ENCODE peak calls at places on chromosomes 7 and 10, in eight cellular contexts. One of them, this sample, is unnamed.

GRCh38 chr10:47079177-47079580 is 168.0 kb downstream of the PTPN20 start:
- DNase-seq in HFF-Myc: no peak
- DNase-seq in fibroblast of pulmonary artery: peak
- DNase-seq in epithelial cell of esophagus: peak
- DNase-seq in hepatocyte: peak
- DNase-seq in AG04449: no peak
- DNase-seq in left colon: no peak
- DNase-seq in amniotic stem cell: no peak
- DNase-seq in this sample: peak

GRCh38 chr10:24853661-24854060 is 98.7 kb downstream of the PRTFDC1 start:
- DNase-seq in HFF-Myc: no peak
- DNase-seq in fibroblast of pulmonary artery: no peak
- DNase-seq in epithelial cell of esophagus: no peak
- DNase-seq in hepatocyte: no peak
- DNase-seq in AG04449: no peak
- DNase-seq in left colon: no peak
- DNase-seq in amniotic stem cell: no peak
- DNase-seq in this sample: no peak

GRCh38 chr7:26515462-26515861 is 223.8 kb downstream of the SNX10 start:
- DNase-seq in HFF-Myc: no peak
- DNase-seq in fibroblast of pulmonary artery: no peak
- DNase-seq in epithelial cell of esophagus: no peak
- DNase-seq in hepatocyte: no peak
- DNase-seq in AG04449: no peak
- DNase-seq in left colon: peak
- DNase-seq in amniotic stem cell: no peak
- DNase-seq in this sample: peak

GRCh38 chr10:36475746-36476145 is 649.7 kb upstream of the ANKRD30A start:
- DNase-seq in HFF-Myc: no peak
- DNase-seq in fibroblast of pulmonary artery: no peak
- DNase-seq in epithelial cell of esophagus: peak
- DNase-seq in hepatocyte: no peak
- DNase-seq in AG04449: no peak
- DNase-seq in left colon: no peak
- DNase-seq in amniotic stem cell: no peak
- DNase-seq in this sample: no peak

GRCh38 chr10:20598590-20598989 is 298.5 kb downstream of the NEBL start:
- DNase-seq in HFF-Myc: no peak
- DNase-seq in fibroblast of pulmonary artery: peak
- DNase-seq in epithelial cell of esophagus: peak
- DNase-seq in hepatocyte: peak
- DNase-seq in AG04449: no peak
- DNase-seq in left colon: no peak
- DNase-seq in amniotic stem cell: no peak
- DNase-seq in this sample: peak

GRCh38 chr7:107446988-107447387 is 22.9 kb upstream of the GPR22 start:
- DNase-seq in HFF-Myc: no peak
- DNase-seq in fibroblast of pulmonary artery: peak
- DNase-seq in epithelial cell of esophagus: peak
- DNase-seq in hepatocyte: no peak
- DNase-seq in AG04449: no peak
- DNase-seq in left colon: no peak
- DNase-seq in amniotic stem cell: no peak
- DNase-seq in this sample: peak

GRCh38 chr7:106457678-106458077 is 172.9 kb upstream of the NAMPT start:
- DNase-seq in HFF-Myc: no peak
- DNase-seq in fibroblast of pulmonary artery: no peak
- DNase-seq in epithelial cell of esophagus: no peak
- DNase-seq in hepatocyte: no peak
- DNase-seq in AG04449: no peak
- DNase-seq in left colon: no peak
- DNase-seq in amniotic stem cell: no peak
- DNase-seq in this sample: no peak

GRCh38 chr7:64951250-64951848 is 39.5 kb downstream of the ZNF117 start:
- DNase-seq in HFF-Myc: peak
- DNase-seq in fibroblast of pulmonary artery: peak
- DNase-seq in epithelial cell of esophagus: peak
- DNase-seq in hepatocyte: peak
- DNase-seq in AG04449: peak
- DNase-seq in left colon: no peak
- DNase-seq in amniotic stem cell: peak
- DNase-seq in this sample: peak

GRCh38 chr10:33900591-33900990 is 566.1 kb upstream of the NRP1 start:
- DNase-seq in HFF-Myc: no peak
- DNase-seq in fibroblast of pulmonary artery: peak
- DNase-seq in epithelial cell of esophagus: no peak
- DNase-seq in hepatocyte: no peak
- DNase-seq in AG04449: no peak
- DNase-seq in left colon: no peak
- DNase-seq in amniotic stem cell: no peak
- DNase-seq in this sample: peak